ENCODE peak calls at places on chromosomes 13 and 19, in eight cellular contexts. E is left cardiac atrium; K is G401; Y is brain microvascular endothelial cell; S is left lung; I is CD8-positive, alpha-beta T cell; P is CD14-positive monocyte; G is anterior cingulate cortex. X is an unnamed sample.
A peak's percentile ranks its signal among the peaks of the same experiment; 100 is the strongest.

GRCh38 chr19:46404039-46404883 is 9.1 kb downstream of the CCDC8 start:
- DNase-seq in E (no peak), K (peak; percentile 39), Y (no peak), S (no peak), I (no peak), P (no peak), G (no peak), X (no peak)

GRCh38 chr13:96762876-96763275 is 231.4 kb downstream of the OXGR1 start:
- DNase-seq in E (no peak), K (no peak), Y (no peak), S (no peak), I (no peak), P (no peak), G (no peak), X (no peak)

GRCh38 chr13:61192826-61193225 is 222.8 kb downstream of the PCDH20 start:
- DNase-seq in E (no peak), K (no peak), Y (no peak), S (no peak), I (no peak), P (no peak), G (no peak), X (no peak)

GRCh38 chr13:73364706-73365105 is 305.9 kb downstream of the KLF5 start:
- DNase-seq in E (no peak), K (no peak), Y (no peak), S (no peak), I (no peak), P (no peak), G (no peak), X (no peak)

GRCh38 chr13:54373211-54373610 is 1344.6 kb downstream of the OLFM4 start:
- DNase-seq in E (no peak), K (peak; percentile 57), Y (no peak), S (no peak), I (no peak), P (no peak), G (no peak), X (no peak)

GRCh38 chr19:3575949-3576673 is 3.4 kb downstream of the HMG20B start:
- DNase-seq in E (peak; percentile 43), K (no peak), Y (no peak), S (no peak), I (no peak), P (no peak), G (no peak), X (no peak)

GRCh38 chr13:24207841-24208240 is 47.3 kb downstream of the SPATA13 start:
- DNase-seq in E (no peak), K (no peak), Y (no peak), S (no peak), I (no peak), P (no peak), G (no peak), X (no peak)

GRCh38 chr13:64274481-64275217 is 2859.0 kb upstream of the PCDH20 start:
- DNase-seq in E (no peak), K (no peak), Y (peak; percentile 32), S (no peak), I (no peak), P (no peak), G (no peak), X (no peak)

GRCh38 chr19:13010992-13011652 is 15.8 kb downstream of the NFIX start:
- DNase-seq in E (no peak), K (no peak), Y (no peak), S (no peak), I (no peak), P (no peak), G (no peak), X (no peak)

GRCh38 chr13:43522788-43523187 is 264.0 kb downstream of the ENOX1 start:
- DNase-seq in E (no peak), K (no peak), Y (peak; percentile 55), S (no peak), I (no peak), P (no peak), G (no peak), X (no peak)

GRCh38 chr13:62293081-62293480 is 877.4 kb upstream of the PCDH20 start:
- DNase-seq in E (no peak), K (no peak), Y (no peak), S (no peak), I (no peak), P (no peak), G (no peak), X (no peak)

GRCh38 chr19:1221141-1221903 is 15.7 kb downstream of the STK11 start:
- DNase-seq in E (peak; percentile 83), K (peak; percentile 86), Y (no peak), S (no peak), I (no peak), P (no peak), G (peak; percentile 14), X (peak; percentile 90)

GRCh38 chr13:21625366-21625765 is 21.4 kb upstream of the MICU2 start:
- DNase-seq in E (no peak), K (peak; percentile 41), Y (peak; percentile 18), S (no peak), I (no peak), P (no peak), G (no peak), X (peak; percentile 39)

GRCh38 chr13:25232937-25233515 is 54.3 kb downstream of the MTMR6 start:
- DNase-seq in E (no peak), K (peak; percentile 69), Y (no peak), S (no peak), I (no peak), P (no peak), G (no peak), X (peak; percentile 49)

GRCh38 chr19:45103200-45103624 is 10.2 kb downstream of the PPP1R37 start:
- DNase-seq in E (no peak), K (peak; percentile 58), Y (no peak), S (no peak), I (peak; percentile 74), P (no peak), G (no peak), X (no peak)

GRCh38 chr19:41944336-41944735 is 14.8 kb downstream of the RABAC1 start:
- DNase-seq in E (no peak), K (no peak), Y (no peak), S (no peak), I (no peak), P (no peak), G (no peak), X (no peak)

GRCh38 chr13:29411493-29411892 is 184.0 kb downstream of the SLC7A1 start:
- DNase-seq in E (no peak), K (no peak), Y (no peak), S (no peak), I (no peak), P (no peak), G (no peak), X (no peak)

GRCh38 chr13:27354379-27354778 is 70.0 kb upstream of the GTF3A start:
- DNase-seq in E (no peak), K (peak; percentile 36), Y (peak; percentile 32), S (no peak), I (no peak), P (no peak), G (no peak), X (no peak)

GRCh38 chr19:53388168-53388567 is 6.8 kb upstream of the ZNF765 start:
- DNase-seq in E (no peak), K (no peak), Y (peak; percentile 11), S (no peak), I (no peak), P (no peak), G (no peak), X (no peak)

GRCh38 chr13:20633802-20634201 is 66.8 kb downstream of the IFT88 start:
- DNase-seq in E (no peak), K (no peak), Y (no peak), S (no peak), I (no peak), P (no peak), G (no peak), X (no peak)

GRCh38 chr19:2775556-2776430 is 7.3 kb downstream of the SGTA start:
- DNase-seq in E (peak; percentile 74), K (no peak), Y (peak; percentile 39), S (peak; percentile 72), I (peak; percentile 71), P (peak; percentile 74), G (no peak), X (no peak)

GRCh38 chr19:50349277-50350057 is 16.0 kb downstream of the NAPSA start:
- DNase-seq in E (no peak), K (no peak), Y (no peak), S (peak; percentile 22), I (no peak), P (no peak), G (no peak), X (no peak)

GRCh38 chr19:30150626-30151025 is 208.6 kb downstream of the URI1 start:
- DNase-seq in E (no peak), K (no peak), Y (no peak), S (no peak), I (no peak), P (no peak), G (no peak), X (no peak)

GRCh38 chr13:108957369-108958012 is 328.1 kb downstream of the MYO16 start:
- DNase-seq in E (no peak), K (no peak), Y (peak; percentile 80), S (no peak), I (no peak), P (no peak), G (no peak), X (no peak)

GRCh38 chr13:42474954-42475353 is 99.0 kb upstream of the TNFSF11 start:
- DNase-seq in E (no peak), K (no peak), Y (peak; percentile 99), S (no peak), I (no peak), P (no peak), G (no peak), X (no peak)

GRCh38 chr13:46295531-46296464 is 84.1 kb downstream of the LRRC63 start:
- DNase-seq in E (no peak), K (no peak), Y (peak; percentile 74), S (peak; percentile 43), I (peak; percentile 79), P (peak; percentile 82), G (no peak), X (no peak)

GRCh38 chr13:113414335-113414734 is 39.0 kb downstream of the ADPRHL1 start:
- DNase-seq in E (no peak), K (no peak), Y (no peak), S (no peak), I (no peak), P (no peak), G (no peak), X (no peak)

GRCh38 chr19:18520848-18521691 is 800 bp downstream of the ELL start:
- DNase-seq in E (peak; percentile 47), K (no peak), Y (no peak), S (peak; percentile 51), I (no peak), P (no peak), G (no peak), X (no peak)

GRCh38 chr19:54418030-54418929 is 3.0 kb downstream of the TTYH1 start:
- DNase-seq in E (no peak), K (no peak), Y (peak; percentile 68), S (no peak), I (no peak), P (no peak), G (no peak), X (no peak)

GRCh38 chr13:47484564-47484963 is 516.5 kb downstream of the SUCLA2 start:
- DNase-seq in E (no peak), K (no peak), Y (peak; percentile 87), S (no peak), I (no peak), P (no peak), G (no peak), X (no peak)

GRCh38 chr13:50543767-50544166 is 299.7 kb downstream of the DLEU7 start:
- DNase-seq in E (peak; percentile 25), K (no peak), Y (peak; percentile 84), S (no peak), I (no peak), P (no peak), G (no peak), X (no peak)

GRCh38 chr19:37655689-37656491 is 625 bp upstream of the ZFP30 start:
- DNase-seq in E (peak; percentile 89), K (peak; percentile 87), Y (peak; percentile 69), S (peak; percentile 90), I (peak; percentile 86), P (peak; percentile 54), G (peak; percentile 67), X (peak; percentile 88)

GRCh38 chr19:54492568-54492967 is 10.1 kb upstream of the LAIR2 start:
- DNase-seq in E (no peak), K (no peak), Y (no peak), S (no peak), I (no peak), P (no peak), G (no peak), X (no peak)

GRCh38 chr19:5951338-5951861 is 26.5 kb downstream of the RANBP3 start:
- DNase-seq in E (peak; percentile 36), K (no peak), Y (no peak), S (peak; percentile 60), I (no peak), P (peak; percentile 67), G (no peak), X (no peak)

X was measured in cerebellum.